ENCODE peak calls at places on chromosomes 16 and 17, in five cellular contexts. E is A549, N is SK-N-SH, O is K562, U is H1. W is an unnamed sample.

GRCh38 chr17:44591223-44591622 is 33.9 kb downstream of the FZD2 start:
- DNase-seq in E (no peak), N (peak; percentile 38), O (no peak), U (no peak), W (no peak)

GRCh38 chr16:54030451-54030850 is 256.1 kb downstream of the IRX3 start:
- DNase-seq in E (no peak), N (no peak), O (no peak), U (no peak), W (no peak)

GRCh38 chr16:59463776-59464175 is 729.7 kb upstream of the GOT2 start:
- DNase-seq in E (peak; percentile 2), N (no peak), O (no peak), U (no peak), W (no peak)

GRCh38 chr16:2874584-2875362 is 8.2 kb upstream of the FLYWCH2 start:
- DNase-seq in E (peak; percentile 59), N (peak; percentile 89), O (peak; percentile 88), U (no peak), W (peak; percentile 49)

GRCh38 chr16:4681471-4682083 is 11.8 kb upstream of the NUDT16L1 start:
- DNase-seq in E (no peak), N (no peak), O (no peak), U (no peak), W (no peak)

GRCh38 chr17:41578538-41578937 is 6.7 kb upstream of the KRT9 start:
- DNase-seq in E (no peak), N (no peak), O (no peak), U (no peak), W (no peak)

GRCh38 chr17:80824549-80825470 is 166.8 kb upstream of the CHMP6 start:
- DNase-seq in E (no peak), N (no peak), O (no peak), U (no peak), W (no peak)

GRCh38 chr17:80817321-80817845 is 174.3 kb upstream of the CHMP6 start:
- DNase-seq in E (no peak), N (peak; percentile 25), O (no peak), U (no peak), W (no peak)

GRCh38 chr16:86392751-86393150 is 117.6 kb upstream of the FOXF1 start:
- DNase-seq in E (no peak), N (no peak), O (no peak), U (no peak), W (no peak)

GRCh38 chr16:86018487-86018886 is 119.5 kb downstream of the IRF8 start:
- DNase-seq in E (no peak), N (no peak), O (no peak), U (no peak), W (no peak)

GRCh38 chr16:87322833-87323726 is 5.9 kb upstream of the C16orf95 start:
- DNase-seq in E (no peak), N (no peak), O (no peak), U (no peak), W (no peak)

GRCh38 chr16:9165601-9166220 is 74.3 kb downstream of the HAPSTR1 start:
- DNase-seq in E (no peak), N (no peak), O (no peak), U (no peak), W (no peak)

GRCh38 chr16:55001931-55002330 is 71.3 kb downstream of the IRX5 start:
- DNase-seq in E (no peak), N (no peak), O (no peak), U (no peak), W (no peak)

GRCh38 chr16:1944612-1945199 is 1.7 kb upstream of the MSRB1 start:
- DNase-seq in E (no peak), N (no peak), O (peak; percentile 35), U (no peak), W (no peak)

GRCh38 chr17:13182450-13182849 is 164.6 kb upstream of the ELAC2 start:
- DNase-seq in E (no peak), N (no peak), O (no peak), U (no peak), W (no peak)

GRCh38 chr17:13462161-13462560 is 139.6 kb downstream of the HS3ST3A1 start:
- DNase-seq in E (no peak), N (no peak), O (no peak), U (no peak), W (peak; percentile 5)

GRCh38 chr17:50173335-50173941 is 7.6 kb downstream of the SGCA start:
- DNase-seq in E (no peak), N (peak; percentile 72), O (no peak), U (no peak), W (no peak)

GRCh38 chr17:28916302-28916934 is 13.5 kb upstream of the DHRS13 start:
- DNase-seq in E (peak; percentile 63), N (peak; percentile 49), O (peak; percentile 73), U (no peak), W (peak; percentile 38)

GRCh38 chr16:27980919-27981670 is 82.4 kb downstream of the GSG1L start:
- DNase-seq in E (no peak), N (peak; percentile 40), O (no peak), U (no peak), W (no peak)

GRCh38 chr16:88722784-88723506 is 16.6 kb downstream of the CTU2 start:
- DNase-seq in E (no peak), N (peak; percentile 54), O (no peak), U (no peak), W (no peak)

GRCh38 chr17:5413682-5414081 is 5.8 kb downstream of the NUP88 start:
- DNase-seq in E (no peak), N (no peak), O (peak; percentile 21), U (no peak), W (no peak)

GRCh38 chr16:75252049-75252864 is 833 bp upstream of the BCAR1 start:
- DNase-seq in E (no peak), N (no peak), O (no peak), U (no peak), W (no peak)

GRCh38 chr16:81505011-81505660 is 60.5 kb downstream of the CMIP start:
- DNase-seq in E (no peak), N (peak; percentile 69), O (peak; percentile 97), U (no peak), W (no peak)

GRCh38 chr17:72560303-72561247 is 439.8 kb downstream of the SOX9 start:
- DNase-seq in E (peak; percentile 95), N (peak; percentile 88), O (peak; percentile 65), U (no peak), W (peak; percentile 68)
- TF ChIP-seq CHD2 in E (no peak), N (no peak), O (no peak), U (no peak), W (no peak)

DNA sequence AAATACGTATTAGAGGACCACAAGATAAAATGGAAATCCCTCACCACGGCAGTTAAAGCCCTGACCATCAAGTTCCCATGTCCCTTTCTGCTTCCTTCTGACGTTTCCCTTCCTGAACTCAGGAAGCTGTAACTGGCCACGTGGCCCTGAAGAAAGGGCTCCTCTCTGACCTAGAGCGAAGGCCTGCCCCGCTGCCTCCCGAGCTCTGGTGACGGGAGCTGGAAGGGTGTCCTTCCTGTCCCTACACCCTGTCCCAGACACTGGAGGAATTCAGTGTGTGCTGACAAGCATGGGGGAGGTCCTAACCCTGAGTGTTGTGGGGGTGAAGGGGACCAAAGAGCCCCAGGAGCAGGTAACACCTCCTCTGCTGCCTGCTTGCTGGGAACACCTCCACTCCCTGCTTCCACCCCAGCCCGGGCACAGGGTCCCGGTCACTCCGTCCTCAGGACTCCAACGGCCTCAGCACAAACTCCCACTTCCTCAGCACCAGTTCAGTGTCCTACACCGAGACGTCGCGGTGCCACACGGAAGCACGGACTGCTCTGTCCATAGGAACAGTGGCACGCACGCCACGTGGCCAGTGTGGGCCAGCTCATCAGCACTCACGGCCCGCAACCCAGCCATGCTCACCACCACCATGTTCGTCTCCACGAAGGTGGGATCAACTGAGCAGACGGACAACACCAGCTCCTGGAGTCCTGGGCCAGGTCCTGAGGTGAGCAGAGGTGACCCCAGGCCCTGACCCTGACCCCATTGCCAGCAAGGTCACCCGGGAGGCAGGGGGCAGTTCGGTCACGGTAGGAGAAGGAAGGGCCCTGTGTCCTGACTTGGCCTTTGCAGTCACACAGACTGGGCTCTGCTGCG is 16.9 kb downstream of the TMEM235 start:
- DNase-seq in E (no peak), N (no peak), O (no peak), U (no peak), W (no peak)
- TF ChIP-seq CHD2 in E (no peak), N (no peak), O (no peak), U (no peak), W (no peak)

GRCh38 chr17:32350662-32351418 is 883 bp downstream of the ZNF207 start:
- DNase-seq in E (no peak), N (peak; percentile 37), O (peak; percentile 70), U (no peak), W (peak; percentile 54)
- TF ChIP-seq CHD2 in E (no peak), N (no peak), O (no peak), U (no peak), W (no peak)

DNA sequence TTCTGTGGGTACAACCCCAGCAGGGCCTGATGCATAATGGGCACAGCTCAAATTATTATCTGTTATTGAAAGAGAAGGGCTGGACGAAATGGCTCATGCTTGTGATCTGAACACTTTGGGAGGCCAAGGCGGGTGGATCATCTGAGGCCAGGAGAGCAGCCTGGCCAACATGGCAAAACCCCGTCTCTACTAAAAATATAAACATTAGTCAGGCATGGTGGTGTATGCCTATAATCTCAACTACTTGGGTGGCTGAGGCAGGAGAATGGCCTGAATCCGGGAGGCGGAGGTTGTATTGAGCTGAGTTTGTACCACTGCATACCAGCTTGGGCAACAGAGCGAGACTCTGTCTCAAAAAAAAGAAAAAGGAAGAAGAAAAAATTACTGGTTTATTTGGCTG is 100.7 kb downstream of the ABCC1 start:
- DNase-seq in E (no peak), N (no peak), O (no peak), U (no peak), W (no peak)
- TF ChIP-seq CHD2 in E (no peak), N (no peak), O (no peak), U (no peak), W (no peak)

GRCh38 chr17:3658784-3659449 is 9.5 kb downstream of the TAX1BP3 start:
- DNase-seq in E (no peak), N (no peak), O (no peak), U (no peak), W (no peak)

GRCh38 chr17:3659541-3660111 is 8.8 kb downstream of the TAX1BP3 start:
- DNase-seq in E (peak; percentile 80), N (no peak), O (no peak), U (no peak), W (no peak)

GRCh38 chr17:3657588-3657869 is 10.8 kb downstream of the TAX1BP3 start:
- DNase-seq in E (no peak), N (no peak), O (no peak), U (no peak), W (no peak)

GRCh38 chr17:3656755-3657587 is 11.4 kb downstream of the TAX1BP3 start:
- DNase-seq in E (no peak), N (no peak), O (no peak), U (no peak), W (no peak)

DNA sequence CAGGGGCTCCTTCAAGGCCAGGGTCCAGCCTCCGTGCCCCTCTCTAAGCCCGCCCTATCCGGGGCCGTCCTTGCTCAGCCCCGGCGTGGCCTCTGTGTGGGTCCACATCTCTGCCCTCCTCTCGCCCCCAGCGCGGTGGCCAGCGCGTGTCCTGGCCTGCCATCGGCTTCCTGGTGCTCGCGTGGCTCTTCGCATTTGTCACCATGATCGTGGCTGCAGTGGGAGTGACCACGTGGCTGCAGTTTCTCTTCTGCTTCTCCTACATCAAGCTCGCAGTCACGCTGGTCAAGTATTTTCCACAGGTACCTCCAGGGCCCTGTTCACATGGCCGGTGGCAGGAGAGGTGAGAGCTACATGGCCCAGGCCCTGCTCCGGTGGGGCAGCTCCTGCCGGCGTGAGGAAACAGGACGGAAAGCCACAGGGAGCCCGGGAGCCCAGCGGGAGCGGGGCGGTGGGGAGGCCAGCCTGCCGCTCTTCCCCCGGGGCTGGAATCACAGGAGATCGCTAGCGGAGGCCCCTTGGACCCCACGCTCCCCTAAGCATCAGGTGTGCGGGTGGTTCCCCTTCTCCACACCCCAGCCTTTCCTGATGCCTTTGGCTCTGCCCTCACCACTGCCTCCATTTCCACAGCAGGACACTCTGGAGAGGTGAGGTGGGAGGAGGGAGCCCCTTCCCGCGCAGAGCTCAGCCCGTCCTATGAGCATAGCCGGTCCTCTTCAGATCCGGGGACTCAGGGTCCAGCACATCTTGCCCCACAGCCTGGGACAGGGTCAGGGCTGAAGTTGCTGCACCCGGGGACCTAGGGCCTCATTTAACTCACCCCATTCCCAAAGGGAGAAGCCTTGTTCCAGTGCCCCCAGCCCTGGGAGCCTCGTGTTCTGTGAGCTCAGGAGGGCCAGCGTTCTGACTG is 10.2 kb downstream of the TAX1BP3 start:
- DNase-seq in E (no peak), N (no peak), O (no peak), U (no peak), W (no peak)
- TF ChIP-seq CHD2 in E (no peak), N (no peak), O (no peak), U (no peak), W (no peak)

W was measured in HepG2.